ENCODE peak calls at places on chromosomes 12 and 14, in seven cellular contexts. D is globus pallidus; A is activated T-cell treated with anti-CD3 and anti-CD28 coated beads, Interleukin-2, amount 50 U/mL, for 4 hours; G is activated CD4-positive, alpha-beta T cell treated with anti-CD3 and anti-CD28 coated beads, Interleukin-2, amount 50 U/mL, for 1 hour; Z is choroid plexus epithelial cell; M is A673; L is activated CD4-positive, CD25-positive, alpha-beta regulatory T cell. Q is an unnamed sample.

GRCh38 chr12:46811185-46811584 is 14.6 kb downstream of the SLC38A4 start:
- DNase-seq in D (no peak), A (no peak), G (no peak), Z (no peak), M (no peak), L (no peak), Q (no peak)

GRCh38 chr14:103158688-103159087 is 35.4 kb downstream of the TNFAIP2 start:
- DNase-seq in D (no peak), A (no peak), G (no peak), Z (no peak), M (no peak), L (no peak), Q (no peak)

GRCh38 chr12:85836716-85837100 is 499 bp upstream of the RASSF9 start:
- DNase-seq in D (no peak), A (no peak), G (no peak), Z (no peak), M (no peak), L (no peak), Q (no peak)

GRCh38 chr12:2095878-2096277 is 43.1 kb downstream of the CACNA1C start:
- DNase-seq in D (no peak), A (no peak), G (no peak), Z (no peak), M (no peak), L (no peak), Q (no peak)

GRCh38 chr14:55911794-55912193 is 206.4 kb upstream of the PELI2 start:
- DNase-seq in D (no peak), A (no peak), G (no peak), Z (peak; percentile 7), M (no peak), L (no peak), Q (no peak)

GRCh38 chr12:24487606-24488005 is 461.3 kb downstream of the BCAT1 start:
- DNase-seq in D (no peak), A (no peak), G (no peak), Z (peak; percentile 64), M (no peak), L (no peak), Q (no peak)

GRCh38 chr14:75025082-75025481 is 22.4 kb downstream of the EIF2B2 start:
- DNase-seq in D (no peak), A (no peak), G (no peak), Z (peak; percentile 62), M (no peak), L (no peak), Q (no peak)

GRCh38 chr14:71521736-71522135 is 410.5 kb upstream of the RGS6 start:
- DNase-seq in D (no peak), A (no peak), G (no peak), Z (no peak), M (no peak), L (no peak), Q (no peak)

GRCh38 chr12:108618079-108618952 is 15.4 kb downstream of the SELPLG start:
- DNase-seq in D (peak; percentile 70), A (peak; percentile 77), G (peak; percentile 77), Z (peak; percentile 90), M (peak; percentile 87), L (peak; percentile 60), Q (peak; percentile 55)

GRCh38 chr14:70882771-70883492 is 24.3 kb upstream of the PCNX1 start:
- DNase-seq in D (no peak), A (no peak), G (no peak), Z (peak; percentile 79), M (peak; percentile 98), L (no peak), Q (no peak)

GRCh38 chr12:30016656-30017055 is 232.9 kb upstream of the TMTC1 start:
- DNase-seq in D (no peak), A (no peak), G (no peak), Z (no peak), M (no peak), L (no peak), Q (no peak)

GRCh38 chr12:49827351-49828099 is 688 bp downstream of the NCKAP5L start:
- DNase-seq in D (peak; percentile 73), A (peak; percentile 38), G (peak; percentile 24), Z (peak; percentile 67), M (peak; percentile 82), L (no peak), Q (peak; percentile 71)

GRCh38 chr14:89114109-89114508 is 289.7 kb downstream of the TTC8 start:
- DNase-seq in D (no peak), A (no peak), G (no peak), Z (no peak), M (no peak), L (no peak), Q (no peak)

GRCh38 chr14:47626151-47627035 is 49.0 kb downstream of the MDGA2 start:
- DNase-seq in D (no peak), A (no peak), G (no peak), Z (no peak), M (no peak), L (no peak), Q (no peak)

GRCh38 chr12:50925342-50925651 is 27.0 kb upstream of the HIGD1C start:
- DNase-seq in D (peak; percentile 37), A (no peak), G (no peak), Z (no peak), M (no peak), L (no peak), Q (no peak)

GRCh38 chr12:54890339-54890738 is 36.0 kb downstream of the MUCL1 start:
- DNase-seq in D (no peak), A (no peak), G (no peak), Z (no peak), M (no peak), L (no peak), Q (no peak)

GRCh38 chr12:2544213-2544612 is 250.6 kb upstream of the FKBP4 start:
- DNase-seq in D (no peak), A (no peak), G (no peak), Z (no peak), M (no peak), L (no peak), Q (no peak)

GRCh38 chr14:74333909-74334308 is 14.4 kb upstream of the VRTN start:
- DNase-seq in D (no peak), A (no peak), G (no peak), Z (peak; percentile 90), M (no peak), L (no peak), Q (no peak)

GRCh38 chr14:76257111-76257803 is 105.5 kb downstream of the GPATCH2L start:
- DNase-seq in D (no peak), A (no peak), G (no peak), Z (peak; percentile 85), M (peak; percentile 74), L (no peak), Q (no peak)

GRCh38 chr14:100122481-100123215 is 36.8 kb downstream of the DEGS2 start:
- DNase-seq in D (no peak), A (no peak), G (no peak), Z (peak; percentile 11), M (no peak), L (no peak), Q (no peak)

GRCh38 chr14:104146651-104147345 is 8.4 kb downstream of the KIF26A start:
- DNase-seq in D (no peak), A (no peak), G (no peak), Z (no peak), M (no peak), L (no peak), Q (no peak)

GRCh38 chr14:22660654-22661053 is 16.5 kb upstream of the OR6J1 start:
- DNase-seq in D (no peak), A (no peak), G (no peak), Z (no peak), M (no peak), L (no peak), Q (no peak)

GRCh38 chr14:92473261-92473946 is 40.2 kb upstream of the RIN3 start:
- DNase-seq in D (no peak), A (no peak), G (no peak), Z (peak; percentile 74), M (no peak), L (no peak), Q (peak; percentile 72)

GRCh38 chr12:32305163-32305562 is 94.2 kb upstream of the FGD4 start:
- DNase-seq in D (peak; percentile 28), A (no peak), G (no peak), Z (peak; percentile 68), M (peak; percentile 64), L (no peak), Q (peak; percentile 10)

Q was measured in HepG2.